ENCODE peak calls at places on chromosome 20, in seven cellular contexts. S, R, J, A, G, Z and I are unnamed samples.

GRCh38 chr20:38127920-38128528 is 37.0 kb downstream of the TGM2 start:
- DNase-seq in S (no peak), G (no peak), Z (no peak), R (no peak), J (no peak), A (no peak), I (no peak)

GRCh38 chr20:23270427-23270911 is 80.1 kb upstream of the NXT1 start:
- DNase-seq in S (peak; percentile 17), G (peak; percentile 90), Z (no peak), R (no peak), J (no peak), A (peak; percentile 84), I (no peak)

GRCh38 chr20:19251958-19252669 is 39.7 kb downstream of the SLC24A3 start:
- DNase-seq in G (no peak), Z (no peak), S (no peak), R (no peak), A (no peak), J (no peak), I (peak; percentile 15)

GRCh38 chr20:37958856-37959255 is 55.9 kb downstream of the VSTM2L start:
- DNase-seq in A (no peak), Z (no peak), J (no peak), S (no peak), R (no peak), G (no peak), I (no peak)

GRCh38 chr20:8721098-8721497 is 347.8 kb upstream of the PLCB4 start:
- DNase-seq in J (peak; percentile 27), Z (no peak), R (no peak), A (peak; percentile 77), G (peak; percentile 67), S (no peak), I (no peak)

GRCh38 chr20:31551581-31552081 is 37.4 kb downstream of the HM13 start:
- DNase-seq in J (no peak), Z (no peak), G (no peak), R (no peak), A (no peak), S (no peak), I (no peak)

GRCh38 chr20:11502051-11502450 is 415.6 kb upstream of the BTBD3 start:
- DNase-seq in R (no peak), G (peak; percentile 13), J (no peak), S (no peak), Z (no peak), A (peak; percentile 59), I (no peak)

GRCh38 chr20:58102744-58103516 is 125.5 kb downstream of the ANKRD60 start:
- DNase-seq in A (no peak), Z (no peak), R (peak; percentile 8), J (peak; percentile 48), G (no peak), S (no peak), I (peak; percentile 34)

GRCh38 chr20:22795897-22796296 is 211.5 kb upstream of the FOXA2 start:
- DNase-seq in R (no peak), A (peak; percentile 98), J (no peak), S (peak; percentile 37), Z (no peak), G (peak; percentile 99), I (no peak)

GRCh38 chr20:2283706-2284423 is 11.9 kb upstream of the TGM3 start:
- DNase-seq in J (no peak), S (no peak), Z (no peak), G (no peak), A (peak; percentile 25), R (no peak), I (no peak)

GRCh38 chr20:44454301-44454963 is 21.2 kb upstream of the TTPAL start:
- DNase-seq in J (no peak), A (no peak), R (no peak), Z (no peak), G (no peak), S (no peak), I (no peak)

GRCh38 chr20:2145376-2145775 is 43.7 kb downstream of the STK35 start:
- DNase-seq in R (no peak), S (no peak), G (peak; percentile 59), J (no peak), A (no peak), Z (no peak), I (no peak)

GRCh38 chr20:14861028-14861699 is 523.8 kb upstream of the FLRT3 start:
- DNase-seq in A (no peak), G (no peak), R (no peak), J (no peak), S (no peak), Z (no peak), I (no peak)

GRCh38 chr20:62323980-62324906 is 21.4 kb downstream of the ADRM1 start:
- DNase-seq in G (no peak), S (no peak), J (no peak), R (no peak), Z (no peak), A (no peak), I (no peak)

GRCh38 chr20:34069341-34070078 is 42.5 kb downstream of the EIF2S2 start:
- DNase-seq in A (peak; percentile 90), J (peak; percentile 72), Z (peak; percentile 80), S (peak; percentile 31), R (peak; percentile 28), G (peak; percentile 85), I (peak; percentile 88)

GRCh38 chr20:58547527-58548475 is 32.6 kb upstream of the APCDD1L start:
- DNase-seq in A (no peak), J (no peak), R (no peak), Z (no peak), G (peak; percentile 73), S (no peak), I (peak; percentile 49)

GRCh38 chr20:2518096-2518495 is 9.4 kb upstream of the ZNF343 start:
- DNase-seq in Z (no peak), A (no peak), R (no peak), G (no peak), S (no peak), J (no peak), I (no peak)

GRCh38 chr20:1274485-1275313 is 8.6 kb downstream of the SNPH start:
- DNase-seq in G (no peak), J (no peak), S (no peak), A (no peak), Z (no peak), R (no peak), I (peak; percentile 72)

GRCh38 chr20:1287306-1287705 is 21.2 kb downstream of the SNPH start:
- DNase-seq in G (no peak), S (no peak), A (no peak), J (peak; percentile 40), R (no peak), Z (no peak), I (no peak)

GRCh38 chr20:5002077-5002413 is 735 bp upstream of the SLC23A2 start:
- DNase-seq in Z (peak; percentile 43), A (no peak), G (no peak), R (no peak), J (no peak), S (no peak), I (no peak)

GRCh38 chr20:25444556-25444955 is 37.1 kb downstream of the GINS1 start:
- DNase-seq in Z (no peak), G (no peak), R (no peak), A (no peak), J (no peak), S (no peak), I (peak; percentile 66)

GRCh38 chr20:48672324-48672723 is 155.5 kb downstream of the PREX1 start:
- DNase-seq in G (no peak), A (no peak), J (no peak), Z (no peak), R (no peak), S (no peak), I (no peak)

GRCh38 chr20:52192296-52193007 is 873 bp upstream of the ZFP64 start:
- DNase-seq in G (no peak), A (no peak), S (no peak), R (no peak), Z (no peak), J (no peak), I (no peak)

GRCh38 chr20:47389867-47390347 is 33.4 kb upstream of the ZMYND8 start:
- DNase-seq in S (no peak), J (no peak), Z (no peak), R (no peak), A (peak; percentile 40), G (peak; percentile 53), I (no peak)